ENCODE peak calls at places on chromosomes 12 and 14, in four cellular contexts. W is stomach, R is amygdala, A is NCI-H1092 treated with DMSO at 0.1 percent for 48 hours. G is an unnamed sample.

GRCh38 chr12:130636370-130636769 is 79.7 kb downstream of the RIMBP2 start:
- DNase-seq in R (no peak), W (no peak), A (no peak), G (no peak)

GRCh38 chr14:51704465-51705050 is 52.8 kb downstream of the FRMD6 start:
- DNase-seq in A (no peak), W (no peak), R (no peak), G (no peak)

GRCh38 chr14:76287063-76287462 is 88.9 kb upstream of the ESRRB start:
- DNase-seq in R (no peak), A (no peak), W (no peak), G (no peak)

GRCh38 chr12:3311027-3311402 is 180.0 kb upstream of the PRMT8 start:
- DNase-seq in R (no peak), A (no peak), W (peak; percentile 84), G (no peak)

GRCh38 chr12:104656921-104657320 is 200.2 kb downstream of the CHST11 start:
- DNase-seq in W (no peak), A (no peak), R (no peak), G (no peak)

GRCh38 chr12:3119745-3120660 is 42.8 kb downstream of the TSPAN9 start:
- DNase-seq in A (no peak), W (no peak), R (peak; percentile 14), G (no peak)

GRCh38 chr14:63493246-63493645 is 49.9 kb downstream of the PPP2R5E start:
- DNase-seq in W (no peak), A (no peak), R (no peak), G (no peak)

GRCh38 chr14:70833884-70834283 is 24.6 kb upstream of the MAP3K9 start:
- DNase-seq in R (no peak), A (no peak), W (no peak), G (no peak)

GRCh38 chr12:126558219-126558618 is 1493.0 kb downstream of the AACS start:
- DNase-seq in A (peak; percentile 6), W (no peak), R (no peak), G (no peak)

GRCh38 chr12:47715393-47715876 is 9.6 kb upstream of the RPAP3 start:
- DNase-seq in A (peak; percentile 94), R (peak; percentile 73), W (peak; percentile 82), G (peak; percentile 75)

GRCh38 chr12:116408489-116409217 is 131.2 kb upstream of the MED13L start:
- DNase-seq in W (no peak), A (no peak), R (no peak), G (no peak)

GRCh38 chr12:89153341-89153740 is 199.0 kb downstream of the DUSP6 start:
- DNase-seq in A (no peak), W (no peak), R (no peak), G (no peak)

GRCh38 chr12:52380271-52380694 is 5.2 kb downstream of the KRT84 start:
- DNase-seq in A (peak; percentile 31), W (peak; percentile 57), R (peak; percentile 15), G (no peak)

GRCh38 chr12:100504820-100505219 is 31.2 kb downstream of the NR1H4 start:
- DNase-seq in R (no peak), A (no peak), W (peak; percentile 50), G (no peak)

GRCh38 chr12:81296556-81297305 is 218.9 kb downstream of the ACSS3 start:
- DNase-seq in R (no peak), A (no peak), W (no peak), G (no peak)

GRCh38 chr12:52860102-52860838 is 11.5 kb upstream of the KRT78 start:
- DNase-seq in W (no peak), A (no peak), R (no peak), G (no peak)

GRCh38 chr12:34400986-34401658 is 378.8 kb downstream of the ALG10 start:
- DNase-seq in R (no peak), W (peak; percentile 9), A (no peak), G (no peak)

GRCh38 chr12:45050751-45051489 is at the start of gene DBX2:
- DNase-seq in A (no peak), W (no peak), R (peak; percentile 33), G (no peak)

GRCh38 chr12:17793854-17794253 is 296.1 kb downstream of the RERGL start:
- DNase-seq in W (no peak), R (no peak), A (no peak), G (no peak)

GRCh38 chr14:52917732-52918131 is 33.1 kb downstream of the FERMT2 start:
- DNase-seq in A (no peak), W (no peak), R (no peak), G (peak; percentile 36)

GRCh38 chr14:74765721-74766120 is 2.6 kb downstream of the YLPM1 start:
- DNase-seq in A (no peak), W (no peak), R (no peak), G (no peak)

GRCh38 chr14:68598621-68599447 is 194.0 kb downstream of the ZFP36L1 start:
- DNase-seq in R (peak; percentile 31), A (no peak), W (peak; percentile 80), G (peak; percentile 56)

GRCh38 chr14:92692822-92693226 is 55.6 kb downstream of the LGMN start:
- DNase-seq in W (peak; percentile 75), A (peak; percentile 97), R (no peak), G (no peak)

GRCh38 chr12:93441111-93441616 is 583 bp downstream of the UBE2N start:
- DNase-seq in A (no peak), R (no peak), W (peak; percentile 31), G (no peak)

GRCh38 chr14:35915775-35916174 is 89.6 kb downstream of the BRMS1L start:
- DNase-seq in A (no peak), W (no peak), R (no peak), G (no peak)